ENCODE peak calls at places on chromosomes 4 and X, in five cellular contexts. U is CD8-positive, alpha-beta T cell; B is BE2C; I is fibroblast of pulmonary artery; V is AG04450. Q is an unnamed sample.
A peak's percentile ranks its signal among the peaks of the same experiment; 100 is the strongest.

GRCh38 chrX:48475774-48476577 is at the start of gene FTSJ1:
- DNase-seq in U (peak; percentile 81), B (peak; percentile 86), I (peak; percentile 94), V (peak; percentile 82), Q (peak; percentile 71)

GRCh38 chr4:154332681-154333421 is 158.7 kb downstream of the DCHS2 start:
- DNase-seq in U (peak; percentile 45), B (peak; percentile 79), I (peak; percentile 5), V (no peak), Q (no peak)

GRCh38 chr4:82394896-82395295 is 21.1 kb upstream of the HNRNPD start:
- DNase-seq in U (no peak), B (no peak), I (no peak), V (no peak), Q (no peak)

GRCh38 chrX:38151426-38151825 is 69.2 kb downstream of the SRPX start:
- DNase-seq in U (no peak), B (no peak), I (no peak), V (no peak), Q (peak; percentile 13)

GRCh38 chrX:139725720-139726119 is 17.8 kb upstream of the MCF2 start:
- DNase-seq in U (no peak), B (no peak), I (no peak), V (no peak), Q (no peak)

GRCh38 chr4:21948347-21949072 is at the start of gene KCNIP4:
- DNase-seq in U (peak; percentile 4), B (peak; percentile 37), I (peak; percentile 13), V (no peak), Q (no peak)

GRCh38 chrX:44303119-44303518 is 40.4 kb downstream of the EFHC2 start:
- DNase-seq in U (no peak), B (no peak), I (no peak), V (no peak), Q (no peak)

GRCh38 chr4:122759639-122760310 is 27.3 kb downstream of the BBS12 start:
- DNase-seq in U (no peak), B (no peak), I (peak; percentile 52), V (no peak), Q (no peak)

GRCh38 chr4:88159137-88159725 is 792 bp upstream of the ABCG2 start:
- DNase-seq in U (no peak), B (no peak), I (no peak), V (no peak), Q (no peak)

GRCh38 chr4:119550857-119551532 is 77.6 kb downstream of the PDE5A start:
- DNase-seq in U (no peak), B (no peak), I (peak; percentile 31), V (no peak), Q (no peak)

GRCh38 chrX:69055193-69055592 is 110.1 kb downstream of the PJA1 start:
- DNase-seq in U (no peak), B (no peak), I (no peak), V (no peak), Q (no peak)

GRCh38 chr4:4386296-4386735 is 586 bp upstream of the NSG1 start:
- DNase-seq in U (peak; percentile 15), B (peak; percentile 75), I (peak; percentile 48), V (no peak), Q (no peak)

GRCh38 chrX:50097121-50097520 is 103.7 kb downstream of the AKAP4 start:
- DNase-seq in U (no peak), B (no peak), I (no peak), V (no peak), Q (no peak)

GRCh38 chr4:94032754-94033153 is 174.9 kb upstream of the SMARCAD1 start:
- DNase-seq in U (no peak), B (peak; percentile 79), I (no peak), V (no peak), Q (no peak)

GRCh38 chrX:67624324-67624723 is 80.5 kb downstream of the AR start:
- DNase-seq in U (no peak), B (no peak), I (no peak), V (no peak), Q (no peak)

GRCh38 chr4:91471280-91471679 is 832.5 kb upstream of the GRID2 start:
- DNase-seq in U (no peak), B (no peak), I (no peak), V (no peak), Q (no peak)

GRCh38 chrX:150558424-150558823 is 10.0 kb upstream of the MTM1 start:
- DNase-seq in U (no peak), B (no peak), I (no peak), V (no peak), Q (no peak)

GRCh38 chr4:110306363-110306762 is 107.9 kb upstream of the ELOVL6 start:
- DNase-seq in U (no peak), B (no peak), I (no peak), V (no peak), Q (no peak)

GRCh38 chr4:98345838-98346237 is 84.7 kb downstream of the RAP1GDS1 start:
- DNase-seq in U (no peak), B (no peak), I (no peak), V (no peak), Q (no peak)

GRCh38 chrX:120334137-120334536 is 22.9 kb upstream of the TMEM255A start:
- DNase-seq in U (no peak), B (no peak), I (no peak), V (no peak), Q (no peak)

GRCh38 chr4:20254517-20255250 is 3.0 kb downstream of the SLIT2 start:
- DNase-seq in U (no peak), B (peak; percentile 8), I (peak; percentile 61), V (no peak), Q (no peak)

GRCh38 chr4:7938513-7939376 is 916 bp downstream of the AFAP1 start:
- DNase-seq in U (peak; percentile 28), B (peak; percentile 64), I (peak; percentile 50), V (no peak), Q (no peak)

GRCh38 chrX:148609766-148610698 is 109.6 kb downstream of the AFF2 start:
- DNase-seq in U (no peak), B (no peak), I (no peak), V (no peak), Q (no peak)

GRCh38 chrX:39953879-39954278 is 143.9 kb downstream of the BCOR start:
- DNase-seq in U (no peak), B (no peak), I (peak; percentile 47), V (peak; percentile 8), Q (no peak)

GRCh38 chr4:112521123-112522116 is 5.4 kb upstream of the NEUROG2 start:
- DNase-seq in U (no peak), B (no peak), I (no peak), V (no peak), Q (no peak)

GRCh38 chr4:26484032-26484515 is 6.2 kb downstream of the CCKAR start:
- DNase-seq in U (no peak), B (no peak), I (no peak), V (no peak), Q (peak; percentile 95)

GRCh38 chrX:41051303-41051702 is 33.9 kb upstream of the USP9X start:
- DNase-seq in U (no peak), B (no peak), I (no peak), V (no peak), Q (no peak)

GRCh38 chr4:82201805-82202636 is 171.8 kb downstream of the HNRNPD start:
- DNase-seq in U (peak; percentile 37), B (peak; percentile 68), I (peak; percentile 63), V (no peak), Q (no peak)

DNA sequence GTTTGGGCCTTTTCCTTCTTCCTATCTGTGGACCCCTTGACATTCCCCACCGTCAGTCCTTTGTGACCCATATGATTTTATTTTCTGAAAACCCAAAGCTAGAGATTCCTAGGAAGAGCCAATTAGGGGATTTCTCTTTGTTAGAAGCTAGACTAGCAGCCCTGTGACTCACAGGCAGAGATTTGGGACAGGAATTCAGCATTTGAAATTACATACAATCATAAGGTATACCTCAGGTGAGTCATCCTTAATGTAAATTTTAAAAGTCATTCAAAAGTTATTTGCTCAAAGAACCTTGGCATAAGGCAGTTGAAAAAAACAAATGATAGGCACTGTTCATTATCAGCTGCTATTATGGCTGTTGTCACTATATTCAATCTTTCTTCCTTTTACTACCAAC is 40.6 kb downstream of the USP26 start:
- DNase-seq in U (no peak), B (no peak), I (no peak), V (no peak), Q (no peak)
- TF ChIP-seq CTCF in U (no peak), B (no peak), I (no peak), V (no peak), Q (no peak)

GRCh38 chr4:128468485-128468989 is 180.9 kb upstream of the PGRMC2 start:
- DNase-seq in U (no peak), B (peak; percentile 57), I (peak; percentile 97), V (peak; percentile 92), Q (peak; percentile 93)

GRCh38 chr4:128470492-128471053 is 183.0 kb upstream of the PGRMC2 start:
- DNase-seq in U (no peak), B (no peak), I (no peak), V (no peak), Q (no peak)

GRCh38 chr4:128475597-128475996 is 188.0 kb upstream of the PGRMC2 start:
- DNase-seq in U (no peak), B (no peak), I (no peak), V (no peak), Q (no peak)

GRCh38 chr4:128477540-128477939 is 189.9 kb upstream of the PGRMC2 start:
- DNase-seq in U (no peak), B (no peak), I (no peak), V (no peak), Q (no peak)

DNA sequence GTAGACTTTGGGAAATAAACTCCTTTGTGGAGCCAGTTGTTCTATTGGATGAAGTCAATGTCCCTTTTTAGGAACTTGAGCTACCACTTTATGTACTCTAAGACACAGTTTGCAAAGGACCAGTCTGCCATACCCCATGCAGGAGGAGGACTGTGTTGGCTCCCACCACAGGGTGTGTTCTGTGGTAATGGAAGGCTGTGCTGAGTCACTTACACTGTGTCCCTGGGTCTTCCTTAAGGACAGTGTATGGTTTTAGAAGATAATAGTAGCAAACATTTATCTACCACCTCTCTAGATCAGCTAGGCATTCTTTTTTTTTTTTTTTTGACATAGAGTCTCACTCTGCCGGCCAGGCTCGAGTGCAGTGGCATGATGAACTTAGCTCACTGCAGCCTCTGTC is 184.0 kb upstream of the PGRMC2 start:
- DNase-seq in U (no peak), B (no peak), I (no peak), V (no peak), Q (no peak)
- H3K4me3 ChIP-seq in U (no peak overlapping the region), B (no peak overlapping the region), I (no peak overlapping the region), V (no peak overlapping the region), Q (no peak overlapping the region)

DNA sequence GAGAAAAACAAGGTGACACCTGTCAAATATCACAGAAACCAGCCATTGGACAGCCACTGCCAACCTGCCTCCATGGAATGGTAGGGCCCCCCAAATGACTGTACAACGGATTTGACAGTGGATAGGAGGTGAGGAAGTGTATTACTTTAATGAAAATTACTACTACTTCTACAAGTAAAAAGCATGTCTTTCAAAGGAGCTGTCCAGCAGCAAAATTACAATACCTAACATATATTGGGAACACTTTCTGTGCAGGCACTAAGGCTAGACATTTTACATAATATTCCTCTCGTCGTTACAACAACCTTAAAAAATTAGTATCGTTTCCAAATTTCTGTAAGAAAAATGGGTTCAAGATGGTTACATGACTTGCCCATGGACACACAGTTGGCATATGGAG is 14.9 kb downstream of the PPP3CA start:
- DNase-seq in U (no peak), B (no peak), I (peak; percentile 39), V (no peak), Q (no peak)
- TF ChIP-seq CTCF in U (no peak), B (no peak), I (no peak), V (no peak), Q (no peak)

DNA sequence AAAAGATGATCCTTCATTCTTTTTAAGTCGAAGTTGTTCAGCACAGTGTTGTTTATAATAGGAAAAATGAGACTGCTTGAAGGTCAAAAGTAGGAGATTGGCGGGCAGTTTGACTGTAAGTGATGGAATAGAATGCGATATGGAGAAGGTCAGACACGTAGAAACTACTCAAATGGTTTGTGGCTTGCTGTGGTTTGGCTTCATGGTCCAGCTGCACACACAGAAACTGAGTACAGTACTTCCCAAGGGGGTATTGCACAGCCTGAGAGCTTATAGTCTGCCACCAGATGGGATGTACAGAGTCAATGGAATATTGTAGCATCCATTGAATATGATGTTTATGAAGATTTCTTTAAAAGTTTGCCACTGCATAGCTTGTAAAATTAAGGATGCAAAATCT is 41.1 kb upstream of the DKK2 start:
- DNase-seq in U (no peak), B (no peak), I (no peak), V (no peak), Q (no peak)
- H3K4me3 ChIP-seq in U (no peak overlapping the region), B (no peak overlapping the region), I (no peak overlapping the region), V (no peak overlapping the region), Q (no peak overlapping the region)

Q was measured in AG09309.